ENCODE peak calls at places on chromosomes 11 and 22, in five cellular contexts. R is MM.1S; J is NCI-H446; Y is activated effector memory CD4-positive, alpha-beta T cell treated with Interleukin-2 at 50 U/mL for 16 hours; S is dermis blood vessel endothelial cell. H is an unnamed sample.

GRCh38 chr11:16703795-16704194 is 34.7 kb upstream of the C11orf58 start:
- DNase-seq in Y (no peak), J (no peak), S (no peak), R (no peak), H (no peak)

GRCh38 chr11:16982256-16982671 is 31.9 kb downstream of the PLEKHA7 start:
- DNase-seq in J (no peak), Y (no peak), R (peak), S (no peak), H (no peak)

GRCh38 chr11:113474362-113475159 is 637 bp downstream of the DRD2 start:
- DNase-seq in S (peak), Y (peak), J (peak), R (peak), H (peak)

GRCh38 chr11:114448749-114449484 is 9.7 kb downstream of the REXO2 start:
- DNase-seq in J (no peak), R (no peak), S (no peak), Y (no peak), H (no peak)

GRCh38 chr22:36257308-36257707 is 4.4 kb downstream of the APOL1 start:
- DNase-seq in S (no peak), J (no peak), Y (no peak), R (no peak), H (no peak)

GRCh38 chr11:38252620-38253019 is 1654.6 kb upstream of the RAG2 start:
- DNase-seq in R (no peak), S (no peak), J (peak), Y (no peak), H (no peak)

GRCh38 chr11:17036666-17037658 is 22.7 kb upstream of the PLEKHA7 start:
- DNase-seq in S (peak), J (no peak), R (no peak), Y (no peak), H (no peak)

GRCh38 chr11:96317576-96317975 is 25.4 kb downstream of the MAML2 start:
- DNase-seq in R (peak), S (no peak), J (no peak), Y (no peak), H (no peak)

GRCh38 chr11:123560001-123560400 is 94.4 kb downstream of the SCN3B start:
- DNase-seq in J (no peak), R (no peak), Y (no peak), S (peak), H (peak)

GRCh38 chr11:61529537-61530225 is 21.1 kb downstream of the LRRC10B start:
- DNase-seq in S (no peak), Y (no peak), R (no peak), J (no peak), H (no peak)

GRCh38 chr11:3204141-3205015 is 14.2 kb downstream of the MRGPRG start:
- DNase-seq in J (no peak), S (no peak), R (no peak), Y (no peak), H (no peak)

GRCh38 chr11:29452131-29452530 is 564.7 kb downstream of the KCNA4 start:
- DNase-seq in S (peak), Y (no peak), R (no peak), J (no peak), H (peak)

GRCh38 chr22:42553475-42554361 is at the start of gene SERHL2:
- DNase-seq in S (peak), J (no peak), R (no peak), Y (peak), H (peak)

GRCh38 chr11:43327987-43328386 is 16.2 kb downstream of the API5 start:
- DNase-seq in R (no peak), J (no peak), S (peak), Y (no peak), H (peak)

GRCh38 chr11:1051356-1052132 is 15.0 kb upstream of the MUC6 start:
- DNase-seq in J (no peak), Y (no peak), S (no peak), R (no peak), H (no peak)

GRCh38 chr11:67345949-67346819 is 7.2 kb downstream of the POLD4 start:
- DNase-seq in Y (no peak), S (peak), R (peak), J (no peak), H (peak)

GRCh38 chr11:74701351-74701750 is 29.9 kb downstream of the CHRDL2 start:
- DNase-seq in S (peak), R (peak), Y (no peak), J (no peak), H (peak)

GRCh38 chr11:46684364-46684763 is 16.1 kb downstream of the ARHGAP1 start:
- DNase-seq in Y (no peak), R (no peak), S (no peak), J (no peak), H (no peak)

GRCh38 chr11:27395556-27396258 is 32.7 kb upstream of the CCDC34 start:
- DNase-seq in J (no peak), R (no peak), S (peak), Y (no peak), H (no peak)

GRCh38 chr11:10366568-10367331 is 61.9 kb downstream of the ADM start:
- DNase-seq in Y (peak), J (peak), S (peak), R (peak), H (peak)

GRCh38 chr22:29073618-29074275 is 912 bp downstream of the KREMEN1 start:
- DNase-seq in J (no peak), R (no peak), Y (no peak), S (peak), H (no peak)

GRCh38 chr22:20237480-20238440 is 30.4 kb downstream of the RTN4R start:
- DNase-seq in Y (peak), R (no peak), J (peak), S (no peak), H (no peak)

GRCh38 chr22:41917906-41918791 is 3.3 kb upstream of the SHISA8 start:
- DNase-seq in J (peak), S (peak), R (no peak), Y (no peak), H (no peak)

GRCh38 chr11:61041755-61042518 is 60.4 kb upstream of the CD5 start:
- DNase-seq in R (peak), J (no peak), S (peak), Y (peak), H (peak)

GRCh38 chr11:69088676-69089146 is 40.0 kb downstream of the TPCN2 start:
- DNase-seq in R (peak), Y (peak), J (peak), S (peak), H (peak)

GRCh38 chr11:97703815-97704214 is 1314.0 kb downstream of the JRKL start:
- DNase-seq in R (no peak), Y (no peak), S (no peak), J (peak), H (no peak)